ENCODE peak calls at places on chromosomes 6 and 20, in seven cellular contexts. Y is upper lobe of left lung, U is MM.1S, L is heart right ventricle, H is neural progenitor cell, I is body of pancreas, W is upper lobe of right lung. A is an unnamed sample.

GRCh38 chr6:2614842-2615241 is 135.9 kb downstream of the MYLK4 start:
- DNase-seq in W (no peak), L (no peak), U (no peak), I (no peak), H (no peak), Y (no peak), A (no peak)

GRCh38 chr6:156780117-156780641 is 3.0 kb downstream of the ARID1B start:
- DNase-seq in H (peak), Y (no peak), L (no peak), U (peak), I (peak), W (no peak), A (peak)

GRCh38 chr6:108463789-108464188 is 96.9 kb upstream of the FOXO3 start:
- DNase-seq in I (no peak), H (no peak), U (no peak), W (no peak), Y (no peak), L (no peak), A (no peak)

GRCh38 chr6:32932132-32932868 is 8.5 kb downstream of the HLA-DMB start:
- DNase-seq in Y (no peak), W (no peak), H (no peak), I (no peak), U (no peak), L (no peak), A (no peak)

GRCh38 chr6:23621026-23621425 is 505.0 kb upstream of the NRSN1 start:
- DNase-seq in I (no peak), W (no peak), U (no peak), H (no peak), Y (no peak), L (no peak), A (no peak)

GRCh38 chr6:27863962-27864905 is 48.0 kb downstream of the OR2B2 start:
- DNase-seq in H (no peak), I (no peak), L (no peak), Y (peak), W (peak), U (no peak), A (peak)

GRCh38 chr20:10433014-10433622 is 904 bp downstream of the MKKS start:
- DNase-seq in I (no peak), Y (peak), U (no peak), W (no peak), H (peak), L (no peak), A (no peak)

GRCh38 chr6:169724554-169725269 is 412 bp upstream of the PHF10 start:
- DNase-seq in Y (peak), L (peak), I (peak), U (peak), W (peak), H (no peak), A (peak)

GRCh38 chr6:159989471-159989870 is 20.6 kb downstream of the IGF2R start:
- DNase-seq in I (no peak), U (no peak), W (no peak), H (no peak), L (no peak), Y (no peak), A (no peak)

GRCh38 chr6:143140767-143141166 is 80.1 kb downstream of the AIG1 start:
- DNase-seq in U (no peak), I (no peak), Y (no peak), L (peak), H (no peak), W (no peak), A (no peak)

GRCh38 chr20:25039697-25040437 is 18.1 kb downstream of the ACSS1 start:
- DNase-seq in H (no peak), U (no peak), W (peak), Y (no peak), I (peak), L (peak), A (no peak)

GRCh38 chr20:8602389-8603116 is 466.3 kb upstream of the PLCB4 start:
- DNase-seq in U (peak), W (no peak), I (no peak), L (no peak), H (no peak), Y (no peak), A (peak)

GRCh38 chr6:98946266-98946817 is 1.4 kb downstream of the FBXL4 start:
- DNase-seq in W (no peak), U (no peak), H (no peak), L (no peak), I (no peak), Y (no peak), A (peak)

GRCh38 chr20:52087471-52087870 is 104.1 kb downstream of the ZFP64 start:
- DNase-seq in W (no peak), Y (no peak), H (no peak), I (no peak), L (no peak), U (no peak), A (no peak)

GRCh38 chr6:145815351-145815772 is 767 bp upstream of the FBXO30 start:
- DNase-seq in I (no peak), L (no peak), H (no peak), U (no peak), Y (no peak), W (no peak), A (no peak)

GRCh38 chr6:26472549-26473245 is 14.9 kb downstream of the BTN2A1 start:
- DNase-seq in H (no peak), U (no peak), Y (no peak), L (no peak), I (no peak), W (no peak), A (peak)
- H3K27ac ChIP-seq in H (no peak), U (peak), Y (peak), L (peak), I (no peak), W (peak), A (peak)

GRCh38 chr20:35542990-35543389 is 1.1 kb downstream of the ERGIC3 start:
- DNase-seq in U (no peak), Y (no peak), I (no peak), H (no peak), W (no peak), L (no peak), A (no peak)
- H3K27ac ChIP-seq in U (no peak), Y (no peak), I (no peak), H (no peak), W (no peak), L (no peak), A (no peak)

GRCh38 chr6:138569554-138569953 is 70.3 kb upstream of the NHSL1 start:
- DNase-seq in L (no peak), I (no peak), U (no peak), W (no peak), Y (no peak), H (no peak), A (no peak)

GRCh38 chr6:138569970-138570715 is 70.8 kb upstream of the NHSL1 start:
- DNase-seq in H (no peak), W (no peak), Y (no peak), U (no peak), I (no peak), L (no peak), A (no peak)

GRCh38 chr6:138564170-138564721 is 65.0 kb upstream of the NHSL1 start:
- DNase-seq in W (no peak), L (no peak), U (no peak), H (no peak), I (no peak), Y (no peak), A (no peak)

GRCh38 chr6:138568997-138569396 is 69.7 kb upstream of the NHSL1 start:
- DNase-seq in W (no peak), U (no peak), Y (no peak), L (no peak), I (no peak), H (no peak), A (no peak)

GRCh38 chr6:138567052-138567451 is 67.8 kb upstream of the NHSL1 start:
- DNase-seq in Y (no peak), I (no peak), U (no peak), W (no peak), H (no peak), L (no peak), A (no peak)
- H3K27ac ChIP-seq in Y (no peak), I (no peak), U (no peak), W (no peak), H (no peak), L (no peak), A (no peak)

GRCh38 chr20:34750484-34750883 is 46.3 kb downstream of the TP53INP2 start:
- DNase-seq in H (no peak), W (no peak), Y (no peak), I (no peak), L (no peak), U (no peak), A (no peak)
- H3K27ac ChIP-seq in H (no peak), W (no peak), Y (no peak), I (no peak), L (no peak), U (no peak), A (no peak)

DNA sequence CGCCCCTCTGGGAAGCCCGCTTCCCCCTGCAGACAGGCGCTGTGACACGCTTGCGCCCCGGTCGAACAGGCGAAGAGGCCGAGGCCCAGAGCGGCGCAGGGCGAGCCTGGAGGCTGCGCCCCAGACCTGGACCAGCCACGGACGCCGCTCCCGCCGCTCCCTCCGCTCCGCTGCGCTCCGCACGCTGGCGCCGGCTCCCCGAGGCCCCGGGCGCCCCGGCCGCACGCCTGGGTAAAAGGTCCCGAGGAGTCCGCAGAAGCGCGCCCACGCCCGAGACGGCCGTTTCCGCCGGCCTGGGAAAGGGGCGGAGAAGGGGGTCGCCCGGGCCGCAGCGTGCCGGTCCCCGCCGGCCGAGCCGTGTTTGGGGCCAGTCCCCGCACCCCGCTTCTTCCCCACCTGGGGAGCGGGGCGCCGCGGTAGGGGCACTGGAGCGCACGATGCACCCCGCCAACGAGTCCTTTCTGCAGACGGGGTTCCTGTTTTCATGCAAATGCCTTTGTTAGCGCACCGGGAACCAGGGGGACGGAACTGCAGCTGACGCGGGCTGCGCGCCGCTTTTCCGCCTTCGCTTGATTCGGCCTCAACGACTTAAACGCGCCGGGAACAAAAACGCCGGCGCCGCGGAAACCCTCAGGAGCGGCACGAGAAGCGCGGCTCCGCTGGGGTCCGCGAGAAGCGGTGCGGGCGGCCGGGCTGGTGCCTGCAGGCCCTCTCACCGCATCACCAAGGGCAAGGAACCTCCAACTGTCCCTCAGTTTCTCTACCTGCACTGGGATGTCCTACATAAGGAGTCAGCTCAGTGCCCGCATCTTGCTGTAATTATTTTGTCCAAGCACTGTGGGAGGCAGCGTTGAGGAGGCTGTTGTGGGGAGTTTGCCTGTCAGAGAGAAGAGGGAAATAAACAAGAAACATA is 91.7 kb upstream of the SIRPA start:
- DNase-seq in Y (peak), I (no peak), U (peak), H (peak), W (peak), L (peak), A (no peak)
- H3K27ac ChIP-seq in Y (peak), I (peak), U (no peak), H (no peak), W (peak), L (peak), A (no peak)

GRCh38 chr6:18371576-18371975 is 15.6 kb upstream of the RNF144B start:
- DNase-seq in H (no peak), L (no peak), I (no peak), W (no peak), Y (no peak), U (no peak), A (no peak)
- H3K27ac ChIP-seq in H (no peak), L (peak), I (no peak), W (peak), Y (peak), U (no peak), A (no peak)

DNA sequence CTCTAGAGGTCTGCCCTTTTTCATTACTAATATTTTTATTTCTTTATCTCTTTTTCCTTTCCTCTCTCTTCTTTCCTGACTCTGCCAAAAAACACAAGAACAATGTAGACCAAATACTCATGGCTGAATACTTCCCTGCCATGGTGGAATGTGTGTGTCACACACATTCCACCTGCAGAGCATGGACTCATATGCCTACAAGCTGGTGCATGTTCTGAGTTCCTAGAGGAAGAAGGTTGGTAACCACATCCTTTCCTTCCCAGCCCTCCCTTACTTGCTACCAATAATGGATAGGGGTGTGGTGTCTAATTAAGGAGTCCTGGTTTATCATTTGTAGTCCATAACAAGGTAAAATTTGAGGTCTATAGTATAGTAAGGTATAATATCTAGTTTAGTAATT is 15.2 kb upstream of the CST9L start:
- DNase-seq in L (no peak), U (no peak), H (no peak), W (no peak), Y (no peak), I (no peak), A (no peak)
- H3K27ac ChIP-seq in L (no peak), U (no peak), H (no peak), W (no peak), Y (no peak), I (no peak), A (no peak)

GRCh38 chr6:76867182-76867581 is 596.1 kb downstream of the HTR1B start:
- DNase-seq in L (no peak), H (no peak), Y (no peak), I (no peak), W (no peak), U (no peak), A (no peak)

GRCh38 chr6:76866091-76866490 is 597.2 kb downstream of the HTR1B start:
- DNase-seq in Y (no peak), L (no peak), U (no peak), I (no peak), W (no peak), H (no peak), A (no peak)

GRCh38 chr6:76862966-76863365 is 600.3 kb downstream of the HTR1B start:
- DNase-seq in W (no peak), L (no peak), U (no peak), H (no peak), I (no peak), Y (no peak), A (no peak)

GRCh38 chr6:76856065-76856464 is 607.2 kb downstream of the HTR1B start:
- DNase-seq in H (no peak), W (no peak), L (no peak), I (no peak), Y (no peak), U (no peak), A (no peak)

GRCh38 chr6:76861403-76861802 is 601.9 kb downstream of the HTR1B start:
- DNase-seq in H (peak), U (peak), I (no peak), L (no peak), W (no peak), Y (no peak), A (peak)
- H3K27ac ChIP-seq in H (no peak), U (no peak), I (no peak), L (no peak), W (no peak), Y (no peak), A (no peak)

A was measured in OCI-LY7.